ENCODE peak calls at places on chromosomes 1 and 21, in four cellular contexts. J is heart left ventricle, T is A673, S is kidney. C is an unnamed sample.

GRCh38 chr21:41997657-41998056 is 12.5 kb downstream of the ZBTB21 start:
- DNase-seq in J (no peak), T (no peak), S (no peak), C (no peak)

GRCh38 chr1:30700528-30701265 is 22.7 kb downstream of the MATN1 start:
- DNase-seq in J (peak; percentile 51), T (peak; percentile 60), S (peak; percentile 54), C (peak; percentile 39)

GRCh38 chr1:9823943-9824701 is at the start of gene CLSTN1:
- DNase-seq in J (peak; percentile 96), T (peak; percentile 95), S (peak; percentile 97), C (peak; percentile 94)

GRCh38 chr1:217333939-217334338 is 297.0 kb downstream of the GPATCH2 start:
- DNase-seq in J (no peak), T (peak; percentile 58), S (no peak), C (peak; percentile 18)

GRCh38 chr1:196114193-196114592 is 494.0 kb downstream of the KCNT2 start:
- DNase-seq in J (no peak), T (no peak), S (no peak), C (no peak)

GRCh38 chr1:147151244-147151643 is 21.0 kb downstream of the PRKAB2 start:
- DNase-seq in J (no peak), T (no peak), S (no peak), C (no peak)

GRCh38 chr1:182555493-182555892 is 33.6 kb downstream of the RNASEL start:
- DNase-seq in J (no peak), T (no peak), S (no peak), C (no peak)

GRCh38 chr1:2101946-2102345 is 51.7 kb downstream of the PRKCZ start:
- DNase-seq in J (no peak), T (no peak), S (peak; percentile 31), C (no peak)

GRCh38 chr21:28856588-28857250 is 136.0 kb downstream of the LTN1 start:
- DNase-seq in J (no peak), T (no peak), S (no peak), C (no peak)

GRCh38 chr1:221032616-221033342 is 153.5 kb downstream of the HLX start:
- DNase-seq in J (no peak), T (peak; percentile 64), S (no peak), C (no peak)

GRCh38 chr1:1304331-1305299 is 3.1 kb downstream of the ACAP3 start:
- DNase-seq in J (peak; percentile 85), T (peak; percentile 93), S (peak; percentile 93), C (peak; percentile 85)

GRCh38 chr21:32442566-32443318 is 30.2 kb downstream of the EVA1C start:
- DNase-seq in J (no peak), T (no peak), S (no peak), C (no peak)

GRCh38 chr1:224800486-224801119 is 128.9 kb upstream of the DNAH14 start:
- DNase-seq in J (no peak), T (no peak), S (no peak), C (no peak)

GRCh38 chr1:199995096-199995685 is 32.3 kb upstream of the NR5A2 start:
- DNase-seq in J (no peak), T (no peak), S (no peak), C (no peak)

GRCh38 chr1:94020764-94021579 is 100.0 kb downstream of the ABCA4 start:
- DNase-seq in J (no peak), T (no peak), S (no peak), C (no peak)

GRCh38 chr1:62295921-62296451 is 23.2 kb downstream of the KANK4 start:
- DNase-seq in J (no peak), T (peak; percentile 66), S (no peak), C (no peak)

GRCh38 chr1:211548321-211549091 is 30.5 kb downstream of the SLC30A1 start:
- DNase-seq in J (no peak), T (no peak), S (no peak), C (peak; percentile 41)

GRCh38 chr1:192739476-192740184 is 69.2 kb upstream of the RGS2 start:
- DNase-seq in J (no peak), T (no peak), S (no peak), C (no peak)

GRCh38 chr1:29363536-29363935 is 127.2 kb downstream of the PTPRU start:
- DNase-seq in J (no peak), T (no peak), S (no peak), C (no peak)

GRCh38 chr1:240794061-240794843 is 182.3 kb upstream of the GREM2 start:
- DNase-seq in J (no peak), T (no peak), S (no peak), C (no peak)

GRCh38 chr1:2271841-2272655 is 43.9 kb downstream of the SKI start:
- DNase-seq in J (peak; percentile 61), T (no peak), S (peak; percentile 63), C (no peak)

GRCh38 chr1:180228648-180229482 is 1.2 kb upstream of the LHX4 start:
- DNase-seq in J (no peak), T (no peak), S (peak; percentile 73), C (no peak)

GRCh38 chr1:158793604-158794003 is 12.6 kb upstream of the OR6N2 start:
- DNase-seq in J (no peak), T (no peak), S (no peak), C (no peak)

GRCh38 chr1:55034476-55035133 is 4.7 kb upstream of the PCSK9 start:
- DNase-seq in J (no peak), T (no peak), S (no peak), C (no peak)

GRCh38 chr21:28669331-28669730 is 323.3 kb downstream of the LTN1 start:
- DNase-seq in J (no peak), T (no peak), S (no peak), C (no peak)

GRCh38 chr1:196355206-196355786 is 252.9 kb downstream of the KCNT2 start:
- DNase-seq in J (no peak), T (peak; percentile 3), S (no peak), C (no peak)

GRCh38 chr21:43893536-43894205 is 28.6 kb downstream of the AGPAT3 start:
- DNase-seq in J (peak; percentile 16), T (peak; percentile 40), S (no peak), C (no peak)

GRCh38 chr1:156648951-156649350 is 7.0 kb downstream of the BCAN start:
- DNase-seq in J (no peak), T (no peak), S (no peak), C (no peak)

GRCh38 chr1:108049083-108049819 is 84.3 kb upstream of the VAV3 start:
- DNase-seq in J (peak; percentile 61), T (peak; percentile 39), S (peak; percentile 83), C (no peak)

GRCh38 chr1:212070720-212071302 is 35.3 kb downstream of the DTL start:
- DNase-seq in J (no peak), T (peak; percentile 32), S (no peak), C (no peak)

GRCh38 chr1:55481634-55482033 is 266.5 kb upstream of the USP24 start:
- DNase-seq in J (no peak), T (no peak), S (no peak), C (no peak)

GRCh38 chr1:203349757-203350522 is 982 bp downstream of the FMOD start:
- DNase-seq in J (no peak), T (no peak), S (no peak), C (no peak)

GRCh38 chr1:203354246-203354645 is 3.3 kb upstream of the FMOD start:
- DNase-seq in J (no peak), T (no peak), S (no peak), C (no peak)

GRCh38 chr1:203349166-203349565 is 1.8 kb downstream of the FMOD start:
- DNase-seq in J (no peak), T (no peak), S (no peak), C (no peak)

GRCh38 chr1:203353486-203353885 is 2.6 kb upstream of the FMOD start:
- DNase-seq in J (no peak), T (no peak), S (no peak), C (no peak)

GRCh38 chr1:203351037-203351625 is at the start of gene FMOD:
- DNase-seq in J (no peak), T (no peak), S (no peak), C (peak; percentile 66)
- TF ChIP-seq CTCF in J (no peak), T (peak; percentile 18), S (no peak), C (no peak)

GRCh38 chr1:27527223-27527856 is 37.4 kb upstream of the WASF2 start:
- DNase-seq in J (no peak), T (no peak), S (peak; percentile 84), C (peak; percentile 72)

GRCh38 chr1:27528701-27529637 is 39.0 kb upstream of the WASF2 start:
- DNase-seq in J (peak; percentile 81), T (no peak), S (peak; percentile 86), C (peak; percentile 72)

GRCh38 chr1:27526569-27527222 is 36.7 kb upstream of the WASF2 start:
- DNase-seq in J (no peak), T (no peak), S (no peak), C (no peak)

GRCh38 chr1:27529638-27530018 is 39.7 kb upstream of the WASF2 start:
- DNase-seq in J (no peak), T (no peak), S (no peak), C (no peak)

DNA sequence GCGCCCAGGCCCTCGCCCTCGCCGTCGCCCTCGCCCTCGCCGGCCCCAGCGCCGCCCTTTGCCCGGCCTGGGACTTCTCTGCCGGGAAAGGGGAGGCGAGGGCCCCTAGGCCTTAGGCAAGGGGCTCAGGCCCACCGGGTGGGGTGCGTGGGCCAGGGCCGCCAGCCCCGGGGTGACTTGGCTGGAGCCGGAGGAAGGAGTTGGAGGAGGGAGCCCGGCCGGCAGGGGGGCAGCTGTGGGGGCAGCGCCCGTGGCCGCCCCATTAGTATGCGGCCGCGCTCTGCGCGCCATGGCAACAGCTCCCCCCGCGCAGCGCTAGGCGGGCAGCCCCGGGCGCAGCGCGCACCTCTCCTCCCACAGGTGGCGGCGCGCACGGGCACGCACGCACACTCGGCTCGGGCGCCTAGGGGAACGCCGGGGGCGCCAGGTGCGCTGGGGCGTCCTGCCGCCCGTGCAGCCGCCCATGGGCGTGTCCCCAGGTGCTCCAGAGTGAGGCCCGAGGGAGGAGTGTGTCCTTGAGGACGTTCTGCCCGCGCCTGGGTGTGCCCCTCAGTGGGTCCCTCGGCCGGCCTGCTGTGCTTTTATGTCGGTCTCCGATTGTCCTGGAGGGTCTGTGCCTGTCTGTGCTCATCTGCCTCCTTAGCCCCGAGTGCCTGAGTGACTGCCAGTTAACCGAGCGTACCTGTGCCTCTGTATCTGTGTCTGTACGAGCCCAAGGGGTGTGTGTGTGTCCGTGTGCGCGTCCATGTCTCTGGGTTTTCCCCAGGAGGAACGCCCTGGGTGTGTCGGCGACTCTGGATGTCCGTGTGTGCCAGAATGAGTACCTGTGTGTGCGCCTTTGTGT is 38.1 kb upstream of the WASF2 start:
- DNase-seq in J (no peak), T (no peak), S (peak; percentile 90), C (peak; percentile 87)
- H3K4me1 ChIP-seq in J (peaks cover 66% of the 10 kb centered on the region), T (peaks cover 58% of the 10 kb centered on the region), S (peaks cover 44% of the 10 kb centered on the region), C (peaks cover 27% of the 10 kb centered on the region)

GRCh38 chr1:60132985-60133673 is 59.6 kb upstream of the C1orf87 start:
- DNase-seq in J (no peak), T (peak; percentile 58), S (no peak), C (peak; percentile 29)
- H3K4me3 ChIP-seq in J (no peak overlapping the region), T (no peak overlapping the region), S (no peak overlapping the region), C (no peak overlapping the region)

DNA sequence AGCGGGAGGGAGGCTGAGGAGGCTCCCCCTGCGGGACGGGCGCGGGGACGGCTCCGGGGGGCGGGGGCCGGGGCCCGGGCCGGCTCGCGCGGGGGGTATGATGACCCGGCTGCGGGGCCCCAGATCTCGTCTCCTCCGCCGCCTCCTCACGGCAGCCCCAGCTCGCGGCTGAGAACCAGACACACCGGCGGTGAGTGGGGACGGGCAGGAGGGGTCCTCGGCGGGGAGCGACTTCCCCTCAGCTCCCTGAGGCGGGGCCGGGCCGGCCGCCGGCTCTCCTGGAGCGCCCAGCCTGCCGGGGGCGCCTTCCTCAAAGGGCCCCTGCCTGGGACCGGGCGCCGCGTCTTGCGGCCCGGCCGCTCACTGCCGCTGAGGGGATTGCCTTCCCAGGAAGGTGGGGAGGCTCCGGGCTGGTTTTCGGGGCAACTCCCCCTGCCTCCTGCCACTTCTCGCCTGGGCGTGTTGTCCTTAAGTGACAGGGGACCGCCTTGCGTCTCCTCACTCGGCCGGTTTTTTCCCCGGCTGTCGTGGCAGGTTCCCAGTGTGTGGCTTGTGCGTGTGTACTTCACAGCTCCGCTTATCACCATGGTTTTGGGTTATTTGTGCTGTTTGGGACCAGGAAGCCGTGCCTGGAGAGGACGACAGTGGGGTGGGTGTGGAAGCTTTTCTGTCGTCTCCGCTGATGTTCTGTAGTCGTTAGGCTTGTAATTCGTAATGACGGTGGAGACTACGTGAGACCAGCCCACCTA is 800 bp downstream of the HIPK1 start:
- DNase-seq in J (peak; percentile 75), T (peak; percentile 60), S (peak; percentile 85), C (peak; percentile 68)
- TF ChIP-seq CTCF in J (no peak), T (peak; percentile 26), S (no peak), C (no peak)